ENCODE peak calls at places on chromosomes 1 and 21, in ten cellular contexts. H is astrocyte, B is lung, P is psoas muscle, Z is cardiac muscle cell, J is fibroblast of lung, Y is esophagus muscularis mucosa, F is transverse colon, C is suprapubic skin, M is adrenal gland. L is an unnamed sample.
A peak's percentile ranks its signal among the peaks of the same experiment; 100 is the strongest.

GRCh38 chr1:36339615-36340014 is 16.2 kb upstream of the EVA1B start:
- DNase-seq in H (no peak), B (no peak), P (peak; percentile 32), Z (no peak), J (no peak), Y (no peak), F (no peak), C (no peak), M (peak; percentile 76), L (no peak)

GRCh38 chr1:109356959-109357358 is 40.8 kb downstream of the SORT1 start:
- DNase-seq in H (no peak), B (no peak), P (no peak), Z (no peak), J (no peak), Y (no peak), F (no peak), C (no peak), M (no peak), L (no peak)

GRCh38 chr1:169163059-169163458 is 56.6 kb downstream of the ATP1B1 start:
- DNase-seq in H (peak; percentile 40), B (no peak), P (no peak), Z (no peak), J (peak; percentile 55), Y (no peak), F (no peak), C (no peak), M (no peak), L (no peak)

GRCh38 chr1:102661481-102661880 is 446.8 kb downstream of the COL11A1 start:
- DNase-seq in H (no peak), B (no peak), P (no peak), Z (no peak), J (no peak), Y (no peak), F (no peak), C (no peak), M (no peak), L (no peak)

GRCh38 chr1:98870959-98871903 is 133.4 kb downstream of the PLPPR5 start:
- DNase-seq in H (peak; percentile 2), B (no peak), P (no peak), Z (no peak), J (peak; percentile 5), Y (no peak), F (no peak), C (no peak), M (no peak), L (peak; percentile 19)

GRCh38 chr21:24671901-24672300 is 935.4 kb downstream of the MRPL39 start:
- DNase-seq in H (no peak), B (no peak), P (no peak), Z (no peak), J (no peak), Y (no peak), F (no peak), C (no peak), M (no peak), L (no peak)

GRCh38 chr21:42220138-42220701 is 1.3 kb downstream of the ABCG1 start:
- DNase-seq in H (peak; percentile 51), B (no peak), P (peak; percentile 70), Z (peak; percentile 75), J (peak; percentile 63), Y (peak; percentile 94), F (peak; percentile 76), C (peak; percentile 81), M (peak; percentile 88), L (peak; percentile 75)

GRCh38 chr1:218242171-218242570 is 42.9 kb upstream of the RRP15 start:
- DNase-seq in H (peak; percentile 3), B (no peak), P (no peak), Z (no peak), J (peak; percentile 5), Y (no peak), F (no peak), C (no peak), M (no peak), L (no peak)

GRCh38 chr1:93143136-93143535 is 37.1 kb downstream of the TMED5 start:
- DNase-seq in H (peak; percentile 10), B (no peak), P (no peak), Z (no peak), J (peak; percentile 27), Y (no peak), F (no peak), C (no peak), M (no peak), L (no peak)

GRCh38 chr21:38955495-38955894 is 149.8 kb downstream of the ETS2 start:
- DNase-seq in H (peak; percentile 61), B (no peak), P (no peak), Z (no peak), J (peak; percentile 75), Y (no peak), F (peak; percentile 72), C (no peak), M (no peak), L (peak; percentile 59)

DNA sequence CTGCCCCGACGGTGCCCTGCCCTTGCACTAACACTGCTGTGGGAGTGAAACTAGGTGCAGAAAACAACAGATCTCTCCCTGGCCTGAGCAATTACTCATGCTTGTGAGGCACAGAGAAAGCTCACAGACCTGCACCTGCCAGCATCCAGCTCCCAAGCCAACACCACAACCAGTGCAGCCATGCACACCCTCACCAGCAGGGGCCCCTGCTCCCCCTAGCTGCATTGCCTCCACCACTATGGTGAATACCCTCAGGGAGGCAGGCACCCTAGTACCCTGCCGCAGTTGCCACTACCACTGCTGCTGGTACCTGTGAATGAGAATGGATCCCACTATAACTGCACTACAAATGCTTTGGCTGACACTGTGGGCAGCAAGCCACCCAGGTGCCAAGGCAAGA is 7.1 kb upstream of the DIRAS3 start:
- DNase-seq in H (no peak), B (no peak), P (no peak), Z (no peak), J (no peak), Y (no peak), F (no peak), C (no peak), M (no peak), L (no peak)
- TF ChIP-seq CTCF in H (no peak), B (no peak), P (no peak), Z (no peak), J (no peak), Y (no peak), F (no peak), C (no peak), M (no peak), L (no peak)

GRCh38 chr1:221712776-221713431 is 29.0 kb downstream of the DUSP10 start:
- DNase-seq in H (no peak), B (no peak), P (no peak), Z (no peak), J (no peak), Y (no peak), F (peak; percentile 64), C (no peak), M (no peak), L (peak; percentile 44)

GRCh38 chr1:221712198-221712684 is 29.6 kb downstream of the DUSP10 start:
- DNase-seq in H (peak; percentile 97), B (no peak), P (no peak), Z (no peak), J (peak; percentile 97), Y (no peak), F (no peak), C (no peak), M (no peak), L (no peak)

GRCh38 chr1:221711642-221712041 is 30.2 kb downstream of the DUSP10 start:
- DNase-seq in H (no peak), B (no peak), P (no peak), Z (no peak), J (no peak), Y (no peak), F (no peak), C (no peak), M (no peak), L (no peak)

GRCh38 chr1:221709854-221710253 is 32.0 kb downstream of the DUSP10 start:
- DNase-seq in H (no peak), B (no peak), P (no peak), Z (no peak), J (no peak), Y (no peak), F (no peak), C (no peak), M (no peak), L (no peak)

GRCh38 chr1:221711156-221711577 is 30.7 kb downstream of the DUSP10 start:
- DNase-seq in H (no peak), B (no peak), P (no peak), Z (no peak), J (no peak), Y (no peak), F (no peak), C (no peak), M (no peak), L (no peak)
- H3K4me1 ChIP-seq in H (peaks cover 16% of the 10 kb centered on the region), B (peaks cover 3% of the 10 kb centered on the region), P (peaks cover 61% of the 10 kb centered on the region), Z (peaks cover 30% of the 10 kb centered on the region), J (peaks cover 13% of the 10 kb centered on the region), Y (peaks cover 89% of the 10 kb centered on the region), F (peaks cover 49% of the 10 kb centered on the region), C (peaks cover 22% of the 10 kb centered on the region), M (peaks cover 17% of the 10 kb centered on the region), L (peaks cover 6% of the 10 kb centered on the region)

DNA sequence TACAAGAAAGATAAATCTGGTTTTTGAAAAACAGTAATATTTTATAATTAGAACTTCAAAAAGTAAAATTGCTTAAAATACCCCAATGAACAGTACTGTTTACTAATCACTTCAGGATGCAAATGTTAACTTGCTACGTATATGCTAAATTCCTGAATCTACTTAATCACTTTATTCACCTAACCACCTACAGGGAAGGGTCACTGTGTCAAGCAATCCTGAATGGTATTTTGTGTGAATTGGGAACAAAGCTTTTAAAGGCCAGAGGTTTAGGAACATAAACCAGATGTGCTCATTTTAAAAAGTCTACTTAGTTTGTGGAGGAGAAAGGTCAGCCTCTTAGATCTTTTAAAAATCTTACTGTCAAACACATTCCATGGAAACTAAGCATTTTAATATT is 1143.0 kb upstream of the ADGRL2 start:
- DNase-seq in H (no peak), B (no peak), P (no peak), Z (no peak), J (no peak), Y (no peak), F (no peak), C (no peak), M (no peak), L (no peak)
- H3K9me3 ChIP-seq in H (no peaks in the 10 kb centered on the region), B (no peaks in the 10 kb centered on the region), P (no peaks in the 10 kb centered on the region), Z (no peaks in the 10 kb centered on the region), J (no peaks in the 10 kb centered on the region), Y (no peaks in the 10 kb centered on the region), F (no peaks in the 10 kb centered on the region), C (no peaks in the 10 kb centered on the region), M (no peaks in the 10 kb centered on the region), L (no peaks in the 10 kb centered on the region)

GRCh38 chr1:8878448-8879347 is at the start of gene ENO1:
- DNase-seq in H (peak; percentile 93), B (peak; percentile 96), P (peak; percentile 99), Z (peak; percentile 96), J (peak; percentile 97), Y (peak; percentile 100), F (peak; percentile 99), C (peak; percentile 99), M (peak; percentile 97), L (peak; percentile 100)

GRCh38 chr1:8883510-8883909 is 5.0 kb upstream of the ENO1 start:
- DNase-seq in H (no peak), B (no peak), P (no peak), Z (no peak), J (no peak), Y (no peak), F (no peak), C (no peak), M (no peak), L (no peak)

GRCh38 chr1:8876099-8876496 is 2.4 kb downstream of the ENO1 start:
- DNase-seq in H (no peak), B (no peak), P (no peak), Z (no peak), J (no peak), Y (no peak), F (no peak), C (no peak), M (no peak), L (no peak)

GRCh38 chr1:8880068-8880676 is 1.7 kb upstream of the ENO1 start:
- DNase-seq in H (peak; percentile 96), B (peak; percentile 74), P (no peak), Z (no peak), J (peak; percentile 97), Y (no peak), F (peak; percentile 48), C (no peak), M (peak; percentile 86), L (peak; percentile 74)

GRCh38 chr1:8879348-8880067 is 1.0 kb upstream of the ENO1 start:
- DNase-seq in H (no peak), B (no peak), P (no peak), Z (no peak), J (no peak), Y (no peak), F (no peak), C (no peak), M (no peak), L (no peak)
- TF ChIP-seq CTCF in H (no peak), B (no peak), P (peak; percentile 9), Z (peak; percentile 33), J (no peak), Y (no peak), F (no peak), C (no peak), M (no peak), L (no peak)

L was measured in colonic mucosa.